ENCODE peak calls at places on chromosomes 7 and 10, in four cellular contexts. One of them, this sample, is unnamed. For H3K9me3, the result is how much of the 10 kb centered on the place peaks cover.

GRCh38 chr10:14360951-14361350 is 30.2 kb upstream of the FRMD4A start:
- DNase-seq in psoas muscle: no peak
- DNase-seq in endodermal cell: no peak
- DNase-seq in tibial artery: no peak
- DNase-seq in this sample: no peak

GRCh38 chr10:112977294-112977951 is 27.4 kb downstream of the TCF7L2 start:
- DNase-seq in endodermal cell: no peak
- DNase-seq in psoas muscle: no peak
- DNase-seq in tibial artery: no peak
- DNase-seq in this sample: no peak

GRCh38 chr7:50268223-50268622 is 36.3 kb upstream of the IKZF1 start:
- DNase-seq in psoas muscle: no peak
- DNase-seq in endodermal cell: no peak
- DNase-seq in tibial artery: no peak
- DNase-seq in this sample: no peak

GRCh38 chr10:131830446-131831130 is 70.2 kb upstream of the PPP2R2D start:
- DNase-seq in psoas muscle: no peak
- DNase-seq in tibial artery: peak
- DNase-seq in endodermal cell: no peak
- DNase-seq in this sample: no peak

GRCh38 chr7:15989194-15989593 is 302.7 kb upstream of the MEOX2 start:
- DNase-seq in psoas muscle: no peak
- DNase-seq in endodermal cell: no peak
- DNase-seq in tibial artery: no peak
- DNase-seq in this sample: no peak

GRCh38 chr10:70747192-70747965 is 37.8 kb downstream of the TBATA start:
- DNase-seq in tibial artery: no peak
- DNase-seq in endodermal cell: no peak
- DNase-seq in psoas muscle: no peak
- DNase-seq in this sample: no peak

GRCh38 chr7:157528785-157529341 is 192.1 kb downstream of the DNAJB6 start:
- DNase-seq in tibial artery: peak
- DNase-seq in endodermal cell: peak
- DNase-seq in psoas muscle: no peak
- DNase-seq in this sample: peak

GRCh38 chr7:130758429-130759056 is 24.5 kb upstream of the KLF14 start:
- DNase-seq in endodermal cell: no peak
- DNase-seq in psoas muscle: no peak
- DNase-seq in tibial artery: no peak
- DNase-seq in this sample: no peak

GRCh38 chr7:31443457-31443856 is 70.4 kb upstream of the ITPRID1 start:
- DNase-seq in endodermal cell: peak
- DNase-seq in tibial artery: no peak
- DNase-seq in psoas muscle: no peak
- DNase-seq in this sample: no peak

GRCh38 chr10:103592186-103593021 is 98.9 kb downstream of the NEURL1 start:
- DNase-seq in endodermal cell: peak
- DNase-seq in psoas muscle: peak
- DNase-seq in tibial artery: no peak
- DNase-seq in this sample: no peak

GRCh38 chr10:63681965-63682704 is 160.9 kb downstream of the REEP3 start:
- DNase-seq in psoas muscle: no peak
- DNase-seq in tibial artery: no peak
- DNase-seq in endodermal cell: no peak
- DNase-seq in this sample: no peak

GRCh38 chr7:134676743-134677142 is 30.1 kb downstream of the BPGM start:
- DNase-seq in tibial artery: no peak
- DNase-seq in endodermal cell: no peak
- DNase-seq in psoas muscle: no peak
- DNase-seq in this sample: no peak

GRCh38 chr7:157399086-157399687 is 62.4 kb downstream of the DNAJB6 start:
- DNase-seq in psoas muscle: no peak
- DNase-seq in tibial artery: peak
- DNase-seq in endodermal cell: no peak
- DNase-seq in this sample: no peak

GRCh38 chr10:33145451-33146188 is 187.6 kb upstream of the ITGB1 start:
- DNase-seq in endodermal cell: no peak
- DNase-seq in tibial artery: no peak
- DNase-seq in psoas muscle: no peak
- DNase-seq in this sample: no peak

GRCh38 chr7:80740778-80741545 is 102.5 kb downstream of the CD36 start:
- DNase-seq in endodermal cell: no peak
- DNase-seq in tibial artery: no peak
- DNase-seq in psoas muscle: no peak
- DNase-seq in this sample: no peak

GRCh38 chr10:107544706-107545520 is 380.4 kb upstream of the SORCS1 start:
- DNase-seq in psoas muscle: no peak
- DNase-seq in tibial artery: no peak
- DNase-seq in endodermal cell: peak
- DNase-seq in this sample: no peak

GRCh38 chr10:101063162-101063525 is 1.4 kb downstream of the KAZALD1 start:
- DNase-seq in endodermal cell: no peak
- DNase-seq in tibial artery: peak
- DNase-seq in psoas muscle: no peak
- DNase-seq in this sample: no peak
- H3K27ac ChIP-seq in endodermal cell: no peak
- H3K27ac ChIP-seq in tibial artery: peak
- H3K27ac ChIP-seq in psoas muscle: peak
- H3K27ac ChIP-seq in this sample: peak

GRCh38 chr7:21251166-21251806 is 176.6 kb upstream of the SP4 start:
- DNase-seq in tibial artery: no peak
- DNase-seq in endodermal cell: no peak
- DNase-seq in psoas muscle: no peak
- DNase-seq in this sample: no peak
- TF ChIP-seq CTCF in tibial artery: no peak
- TF ChIP-seq CTCF in endodermal cell: peak
- TF ChIP-seq CTCF in psoas muscle: no peak
- TF ChIP-seq CTCF in this sample: no peak

DNA sequence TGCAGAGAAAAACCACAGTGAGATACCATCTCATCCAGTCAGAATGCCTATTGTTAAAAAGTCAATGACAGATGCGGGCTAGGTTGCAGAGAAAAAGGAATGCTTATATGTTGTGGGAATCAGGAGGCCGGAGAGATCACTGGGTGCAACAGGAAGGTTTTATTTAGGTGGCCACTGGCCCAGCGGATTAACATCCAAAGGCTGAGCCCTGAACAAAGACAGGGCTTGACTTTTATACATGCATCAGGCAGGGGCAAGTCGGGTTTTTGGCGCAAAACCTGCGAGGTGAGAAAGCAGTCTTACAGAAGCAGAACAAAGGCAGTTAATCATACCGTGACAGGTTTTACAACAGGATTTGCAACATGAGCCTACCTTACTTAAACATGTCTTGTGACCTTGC is 620 bp downstream of the ZNF117 start:
- DNase-seq in psoas muscle: no peak
- DNase-seq in tibial artery: no peak
- DNase-seq in endodermal cell: no peak
- DNase-seq in this sample: no peak
- H3K9me3 ChIP-seq in psoas muscle: under half
- H3K9me3 ChIP-seq in tibial artery: under half
- H3K9me3 ChIP-seq in endodermal cell: half or more
- H3K9me3 ChIP-seq in this sample: under half

GRCh38 chr10:78894089-78894840 is 174.5 kb upstream of the ZMIZ1 start:
- DNase-seq in psoas muscle: no peak
- DNase-seq in endodermal cell: no peak
- DNase-seq in tibial artery: no peak
- DNase-seq in this sample: no peak

GRCh38 chr10:78898341-78899097 is 170.2 kb upstream of the ZMIZ1 start:
- DNase-seq in psoas muscle: no peak
- DNase-seq in endodermal cell: no peak
- DNase-seq in tibial artery: no peak
- DNase-seq in this sample: no peak

GRCh38 chr10:78895469-78895868 is 173.3 kb upstream of the ZMIZ1 start:
- DNase-seq in endodermal cell: peak
- DNase-seq in tibial artery: no peak
- DNase-seq in psoas muscle: no peak
- DNase-seq in this sample: no peak

GRCh38 chr10:78894841-78895195 is 173.9 kb upstream of the ZMIZ1 start:
- DNase-seq in tibial artery: no peak
- DNase-seq in endodermal cell: no peak
- DNase-seq in psoas muscle: no peak
- DNase-seq in this sample: no peak

GRCh38 chr10:78896169-78896931 is 172.4 kb upstream of the ZMIZ1 start:
- DNase-seq in endodermal cell: no peak
- DNase-seq in tibial artery: no peak
- DNase-seq in psoas muscle: no peak
- DNase-seq in this sample: no peak
- H3K27ac ChIP-seq in endodermal cell: no peak
- H3K27ac ChIP-seq in tibial artery: no peak
- H3K27ac ChIP-seq in psoas muscle: no peak
- H3K27ac ChIP-seq in this sample: no peak

GRCh38 chr7:92567460-92567859 is 22.7 kb downstream of the FAM133B start:
- DNase-seq in endodermal cell: no peak
- DNase-seq in tibial artery: no peak
- DNase-seq in psoas muscle: no peak
- DNase-seq in this sample: no peak
- TF ChIP-seq CTCF in endodermal cell: no peak
- TF ChIP-seq CTCF in tibial artery: no peak
- TF ChIP-seq CTCF in psoas muscle: no peak
- TF ChIP-seq CTCF in this sample: no peak

DNA sequence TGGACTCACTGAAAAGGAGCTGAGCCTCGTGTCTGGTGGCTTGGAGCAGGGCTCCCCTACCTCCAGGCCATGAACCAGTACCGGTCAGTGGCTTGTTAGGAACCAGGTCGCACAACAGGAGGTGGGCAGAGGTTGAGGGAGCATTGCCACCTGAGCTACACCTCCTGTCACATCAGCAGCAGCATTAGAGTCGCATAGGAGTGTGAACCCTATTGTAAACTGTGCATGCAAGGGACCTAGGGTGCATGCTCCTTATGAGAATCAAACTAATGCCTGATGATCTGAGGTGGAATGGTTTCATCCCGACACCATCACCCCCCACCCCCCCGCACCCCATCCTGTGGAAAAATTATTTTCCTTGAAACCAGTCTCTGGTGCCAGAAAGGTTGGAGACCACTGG is 50.4 kb downstream of the TSPAN15 start:
- DNase-seq in tibial artery: no peak
- DNase-seq in endodermal cell: peak
- DNase-seq in psoas muscle: no peak
- DNase-seq in this sample: no peak
- H3K9me3 ChIP-seq in tibial artery: under half
- H3K9me3 ChIP-seq in endodermal cell: under half
- H3K9me3 ChIP-seq in psoas muscle: under half
- H3K9me3 ChIP-seq in this sample: under half

GRCh38 chr7:2953099-2953498 is 90.6 kb downstream of the CARD11 start:
- DNase-seq in psoas muscle: no peak
- DNase-seq in endodermal cell: no peak
- DNase-seq in tibial artery: peak
- DNase-seq in this sample: peak
- H3K27ac ChIP-seq in psoas muscle: no peak
- H3K27ac ChIP-seq in endodermal cell: no peak
- H3K27ac ChIP-seq in tibial artery: no peak
- H3K27ac ChIP-seq in this sample: no peak

GRCh38 chr10:52314007-52314821 is at the start of gene DKK1:
- DNase-seq in tibial artery: peak
- DNase-seq in psoas muscle: peak
- DNase-seq in endodermal cell: peak
- DNase-seq in this sample: no peak
- TF ChIP-seq CTCF in tibial artery: peak
- TF ChIP-seq CTCF in psoas muscle: peak
- TF ChIP-seq CTCF in endodermal cell: peak
- TF ChIP-seq CTCF in this sample: peak